ENCODE peak calls at places on chromosomes 11 and 22, in four cellular contexts. H, B, G and D are unnamed samples.

GRCh38 chr11:120819003-120819402 is 204.9 kb upstream of the TBCEL start:
- DNase-seq in H (no peak), B (no peak), G (no peak), D (no peak)

GRCh38 chr11:96037267-96037990 is 113.5 kb upstream of the MTMR2 start:
- DNase-seq in G (peak), H (no peak), B (no peak), D (no peak)

GRCh38 chr22:44461614-44462013 is 36.4 kb downstream of the RTL6 start:
- DNase-seq in B (peak), G (no peak), H (no peak), D (no peak)

GRCh38 chr11:76736773-76737495 is 46.2 kb upstream of the TSKU start:
- DNase-seq in B (no peak), G (no peak), H (no peak), D (no peak)

GRCh38 chr11:69497221-69497787 is 15.8 kb downstream of the LINC01488 start:
- DNase-seq in G (peak), B (no peak), H (peak), D (no peak)

GRCh38 chr11:7597620-7598019 is 75.7 kb downstream of the CYB5R2 start:
- DNase-seq in G (no peak), B (no peak), H (no peak), D (no peak)

GRCh38 chr11:88831303-88831890 is 234.4 kb downstream of the GRM5 start:
- DNase-seq in H (no peak), G (no peak), B (no peak), D (no peak)

GRCh38 chr11:11480951-11481350 is 127.9 kb upstream of the CSNK2A3 start:
- DNase-seq in B (no peak), H (peak), G (no peak), D (no peak)

GRCh38 chr11:5808500-5809121 is at the start of gene OR52N2:
- DNase-seq in G (peak), B (peak), H (peak), D (peak)

GRCh38 chr11:128196235-128196634 is 391.1 kb downstream of the ETS1 start:
- DNase-seq in B (no peak), G (no peak), H (no peak), D (no peak)

GRCh38 chr11:28417601-28418323 is 309.6 kb downstream of the METTL15 start:
- DNase-seq in G (no peak), H (peak), B (no peak), D (no peak)

GRCh38 chr22:16932577-16932976 is 75.4 kb downstream of the GAB4 start:
- DNase-seq in G (no peak), H (no peak), B (no peak), D (no peak)

GRCh38 chr11:71223671-71224660 is 28.4 kb downstream of the SHANK2 start:
- DNase-seq in H (no peak), B (no peak), G (no peak), D (no peak)

GRCh38 chr11:35804446-35805040 is 139.3 kb upstream of the LDLRAD3 start:
- DNase-seq in H (no peak), G (no peak), B (no peak), D (no peak)

GRCh38 chr22:18965526-18966421 is 29.7 kb upstream of the PRODH start:
- DNase-seq in H (no peak), G (no peak), B (no peak), D (no peak)

GRCh38 chr11:33500865-33501479 is 199.7 kb downstream of the C11orf91 start:
- DNase-seq in H (peak), G (peak), B (no peak), D (no peak)

GRCh38 chr11:130514316-130514715 is 65.9 kb downstream of the ADAMTS15 start:
- DNase-seq in B (peak), H (peak), G (no peak), D (no peak)

GRCh38 chr11:65019824-65020223 is 5.9 kb downstream of the ARL2 start:
- DNase-seq in G (no peak), H (no peak), B (no peak), D (no peak)

GRCh38 chr11:17414317-17414737 is 25.9 kb upstream of the KCNJ11 start:
- DNase-seq in B (no peak), G (no peak), H (no peak), D (no peak)

GRCh38 chr11:61579398-61580291 is 1.2 kb downstream of the SYT7 start:
- DNase-seq in G (no peak), H (no peak), B (peak), D (peak)

GRCh38 chr22:44245438-44245837 is 64.7 kb downstream of the PARVG start:
- DNase-seq in H (no peak), B (peak), G (no peak), D (no peak)

GRCh38 chr11:28107726-28108618 is at the start of the genes KIF18A and METTL15:
- DNase-seq in B (peak), G (peak), H (peak), D (peak)

GRCh38 chr22:30277547-30278344 is 11.1 kb upstream of the OSM start:
- DNase-seq in G (no peak), H (peak), B (no peak), D (no peak)

GRCh38 chr11:12606597-12606996 is 67.6 kb upstream of the TEAD1 start:
- DNase-seq in G (peak), B (no peak), H (peak), D (no peak)

GRCh38 chr22:32202161-32202538 is 2.7 kb downstream of the RFPL2 start:
- DNase-seq in B (peak), H (no peak), G (peak), D (no peak)

GRCh38 chr11:68825603-68826002 is 16.1 kb downstream of the CPT1A start:
- DNase-seq in B (peak), G (peak), H (no peak), D (peak)

GRCh38 chr22:32745251-32745995 is 56.1 kb upstream of the TIMP3 start:
- DNase-seq in G (peak), H (peak), B (no peak), D (peak)

GRCh38 chr11:36509265-36509664 is 807 bp downstream of the TRAF6 start:
- DNase-seq in H (peak), B (no peak), G (peak), D (no peak)

GRCh38 chr11:41954034-41954433 is 494.6 kb upstream of the LRRC4C start:
- DNase-seq in H (no peak), B (no peak), G (no peak), D (no peak)

GRCh38 chr11:109606256-109606655 is 184.3 kb downstream of the C11orf87 start:
- DNase-seq in B (no peak), G (no peak), H (no peak), D (no peak)

GRCh38 chr11:124643605-124644425 is 21.2 kb downstream of the TBRG1 start:
- DNase-seq in G (no peak), H (peak), B (no peak), D (no peak)

DNA sequence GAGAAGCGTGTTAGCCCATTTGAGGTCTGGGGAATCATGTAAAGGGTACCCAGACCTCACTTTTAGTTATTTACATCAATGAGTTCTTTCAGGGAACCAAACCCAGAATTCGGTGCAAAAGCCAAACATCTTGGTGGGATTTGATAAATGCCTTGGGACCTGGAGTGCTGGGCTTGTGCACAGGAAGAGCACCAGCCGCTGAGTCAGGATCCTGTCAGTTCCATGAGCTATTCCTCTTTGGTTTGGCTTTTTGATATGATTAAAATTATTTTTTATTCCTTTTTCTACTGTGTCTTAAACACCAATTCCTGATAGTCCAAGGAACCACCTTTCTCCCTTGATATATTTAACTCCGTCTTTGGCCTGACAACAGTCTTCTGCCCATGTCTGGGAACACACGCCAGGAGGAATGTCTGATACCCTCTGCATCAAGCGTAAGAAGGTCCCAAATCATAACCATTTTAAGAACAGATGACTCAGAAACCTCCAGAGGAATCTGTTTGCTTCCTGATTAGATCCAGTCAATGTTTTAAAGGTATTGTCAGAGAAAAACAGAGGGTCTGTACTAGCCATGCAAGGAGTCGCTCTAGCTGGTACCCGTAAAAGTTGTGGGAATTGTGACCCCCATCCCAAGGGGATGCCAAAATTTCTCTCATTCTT is 65.2 kb downstream of the ALX4 start:
- DNase-seq in B (no peak), H (peak), G (no peak), D (no peak)
- H4K5ac ChIP-seq in B (no peak), H (peak), G (no peak), D (no peak)

GRCh38 chr11:2133481-2134021 is 5.6 kb downstream of the IGF2 start:
- DNase-seq in B (no peak), H (no peak), G (no peak), D (no peak)
- H2BK15ac ChIP-seq in B (no peak), H (no peak), G (no peak), D (no peak)

DNA sequence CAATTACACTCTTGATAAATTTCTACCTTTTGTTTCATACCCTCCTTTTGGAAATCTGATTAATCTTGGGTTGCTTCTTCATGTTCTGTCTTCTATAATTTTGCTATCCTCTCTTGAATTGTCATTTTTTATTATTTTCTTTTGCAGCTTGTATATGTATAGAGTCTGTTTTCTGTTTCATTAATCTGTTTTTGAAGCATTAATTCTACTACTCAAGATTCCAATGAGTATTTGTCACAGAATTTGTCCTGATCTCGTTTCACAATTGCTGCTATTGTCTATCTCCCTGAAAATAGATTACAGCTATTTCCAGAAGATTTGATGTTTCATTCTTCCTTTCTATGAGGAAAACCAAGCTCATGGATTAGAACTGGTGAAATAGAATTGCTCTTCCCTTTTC is 406.1 kb downstream of the DYNC2H1 start:
- DNase-seq in B (no peak), G (no peak), H (no peak), D (no peak)
- H4K5ac ChIP-seq in B (no peak), G (no peak), H (no peak), D (no peak)

DNA sequence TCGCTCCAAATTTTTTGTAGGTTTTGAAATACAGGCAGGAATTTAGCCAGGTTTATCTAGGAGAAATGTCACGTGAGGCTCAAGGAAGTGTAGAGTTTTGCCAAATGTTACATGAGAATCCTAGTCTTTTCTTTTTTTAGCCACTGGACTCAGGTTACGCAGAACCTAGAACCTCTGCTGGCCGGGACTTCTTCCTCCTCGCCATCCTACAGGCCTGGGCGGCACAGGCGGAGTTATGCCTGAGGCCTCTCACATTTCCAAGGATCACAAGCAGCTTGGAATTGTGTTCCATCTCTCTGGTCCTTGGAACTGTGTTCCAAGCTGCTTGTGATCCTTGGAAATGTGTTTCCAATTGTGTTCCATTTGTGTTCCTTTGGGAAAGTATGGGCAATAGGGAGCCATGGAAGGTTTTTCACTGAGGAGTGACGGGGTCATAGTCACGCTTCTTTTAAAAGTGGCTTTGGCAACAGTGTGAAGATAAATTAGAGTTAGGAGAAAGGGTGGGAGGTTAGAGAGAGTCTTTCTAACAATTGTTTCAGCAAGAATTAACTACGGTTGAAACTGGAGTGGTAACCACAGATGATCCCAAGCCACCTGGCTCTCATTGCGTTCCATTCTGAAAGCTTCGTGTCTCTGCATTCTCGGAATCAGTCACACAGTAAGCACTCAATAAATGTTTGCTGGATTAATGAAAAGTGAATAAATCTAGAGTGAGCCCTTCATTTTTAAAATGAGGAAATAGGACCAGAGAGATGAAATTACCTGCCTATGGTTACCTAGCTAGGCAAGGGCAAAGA is 12.5 kb upstream of the POU2AF1 start:
- DNase-seq in G (no peak), B (no peak), H (no peak), D (no peak)
- H2BK15ac ChIP-seq in G (no peak), B (no peak), H (no peak), D (no peak)

GRCh38 chr22:24420977-24421343 is 6.4 kb upstream of the ADORA2A start:
- DNase-seq in H (no peak), B (no peak), G (no peak), D (no peak)
- H4K5ac ChIP-seq in H (no peak), B (no peak), G (no peak), D (no peak)

DNA sequence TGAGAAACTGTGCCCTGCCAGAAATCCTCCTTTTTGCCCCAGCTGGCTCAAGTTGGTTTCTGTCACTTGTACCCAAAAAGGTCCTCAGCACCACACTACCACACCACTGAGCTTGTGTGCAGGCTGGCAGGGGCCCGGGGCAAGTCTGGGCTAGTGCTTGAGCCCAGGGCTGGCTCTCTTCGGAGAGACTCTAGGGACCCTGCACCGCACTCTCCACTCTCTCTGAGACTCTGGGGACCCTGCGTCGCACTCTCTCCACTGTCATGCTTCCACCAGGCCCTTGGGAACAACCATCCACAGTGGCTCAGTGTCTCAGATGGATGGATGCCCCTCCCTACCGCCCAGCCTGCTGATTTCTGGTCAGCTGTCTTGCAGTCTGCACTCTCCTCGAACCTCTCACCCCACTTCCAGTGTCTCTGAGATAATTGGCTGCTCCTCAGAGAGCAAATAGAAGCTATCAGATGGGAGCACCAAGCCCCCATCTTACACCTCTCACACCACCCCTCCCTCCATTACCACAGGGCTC is 2.0 kb upstream of the SBF1 start:
- DNase-seq in B (no peak), H (no peak), G (no peak), D (no peak)
- H2BK15ac ChIP-seq in B (no peak), H (no peak), G (no peak), D (no peak)